ENCODE peak calls at places on chromosomes 7 and 10, in six cellular contexts. N is HT1080, L is COR-L47, F is NCI-H524 treated with DMSO at 0.1 percent for 48 hours, Y is NCI-H345, K is midbrain. Z is an unnamed sample.

GRCh38 chr7:29304756-29305155 is 110.2 kb downstream of the CHN2 start:
- DNase-seq in N (no peak), L (no peak), F (no peak), Y (no peak), K (no peak), Z (no peak)

GRCh38 chr10:123995461-123996131 is 97.8 kb downstream of the CHST15 start:
- DNase-seq in N (peak), L (no peak), F (no peak), Y (no peak), K (no peak), Z (no peak)

GRCh38 chr10:1120146-1120695 is 64.0 kb downstream of the WDR37 start:
- DNase-seq in N (no peak), L (no peak), F (no peak), Y (no peak), K (no peak), Z (no peak)

GRCh38 chr7:76054129-76055120 is 6.5 kb downstream of the MDH2 start:
- DNase-seq in N (peak), L (peak), F (no peak), Y (peak), K (peak), Z (no peak)

GRCh38 chr10:88117227-88117626 is 253.8 kb downstream of the PTEN start:
- DNase-seq in N (no peak), L (no peak), F (no peak), Y (no peak), K (no peak), Z (no peak)

GRCh38 chr7:85030893-85031292 is 156.0 kb downstream of the SEMA3D start:
- DNase-seq in N (peak), L (peak), F (no peak), Y (peak), K (peak), Z (no peak)

GRCh38 chr7:158355456-158356065 is 232.1 kb downstream of the PTPRN2 start:
- DNase-seq in N (no peak), L (peak), F (no peak), Y (peak), K (no peak), Z (peak)

GRCh38 chr10:133131754-133132710 is 28.0 kb upstream of the KNDC1 start:
- DNase-seq in N (no peak), L (no peak), F (no peak), Y (no peak), K (no peak), Z (no peak)

GRCh38 chr7:1302936-1303335 is 70.3 kb downstream of the UNCX start:
- DNase-seq in N (no peak), L (no peak), F (no peak), Y (no peak), K (no peak), Z (no peak)

GRCh38 chr10:8037941-8038894 is 16.3 kb upstream of the GATA3 start:
- DNase-seq in N (no peak), L (no peak), F (no peak), Y (no peak), K (no peak), Z (no peak)

GRCh38 chr10:43316988-43317387 is 50.1 kb upstream of the RASGEF1A start:
- DNase-seq in N (no peak), L (no peak), F (no peak), Y (no peak), K (no peak), Z (no peak)

GRCh38 chr10:3803295-3803883 is 18.4 kb upstream of the KLF6 start:
- DNase-seq in N (peak), L (no peak), F (no peak), Y (no peak), K (no peak), Z (no peak)

GRCh38 chr7:101817031-101817929 is at the start of gene CUX1:
- DNase-seq in N (no peak), L (no peak), F (no peak), Y (no peak), K (no peak), Z (peak)

GRCh38 chr7:2037301-2037804 is 195.4 kb downstream of the MAD1L1 start:
- DNase-seq in N (no peak), L (no peak), F (no peak), Y (no peak), K (no peak), Z (no peak)

GRCh38 chr10:108911814-108912541 is 1011.3 kb downstream of the XPNPEP1 start:
- DNase-seq in N (no peak), L (no peak), F (no peak), Y (no peak), K (peak), Z (no peak)

GRCh38 chr10:114767101-114767588 is 54.4 kb upstream of the FHIP2A start:
- DNase-seq in N (peak), L (no peak), F (no peak), Y (peak), K (no peak), Z (no peak)

GRCh38 chr7:100753750-100754149 is 20.4 kb downstream of the ZAN start:
- DNase-seq in N (no peak), L (no peak), F (no peak), Y (no peak), K (no peak), Z (no peak)

GRCh38 chr10:31808258-31809218 is 120.1 kb downstream of the ARHGAP12 start:
- DNase-seq in N (peak), L (peak), F (peak), Y (peak), K (peak), Z (peak)

GRCh38 chr10:128059266-128059850 is 66.9 kb downstream of the MKI67 start:
- DNase-seq in N (no peak), L (no peak), F (no peak), Y (no peak), K (no peak), Z (no peak)

GRCh38 chr7:69365588-69366241 is 232.6 kb upstream of the AUTS2 start:
- DNase-seq in N (no peak), L (no peak), F (peak), Y (peak), K (no peak), Z (no peak)

GRCh38 chr10:58920655-58921003 is 255.8 kb upstream of the PHYHIPL start:
- DNase-seq in N (no peak), L (no peak), F (no peak), Y (no peak), K (no peak), Z (no peak)

GRCh38 chr7:116438274-116438673 is 61.3 kb upstream of the CAV2 start:
- DNase-seq in N (peak), L (no peak), F (no peak), Y (no peak), K (no peak), Z (no peak)

GRCh38 chr10:15369642-15370211 is 1.4 kb downstream of the FAM171A1 start:
- DNase-seq in N (peak), L (no peak), F (no peak), Y (no peak), K (peak), Z (no peak)

GRCh38 chr7:84950836-84951235 is 236.0 kb downstream of the SEMA3D start:
- DNase-seq in N (peak), L (no peak), F (no peak), Y (no peak), K (no peak), Z (no peak)

GRCh38 chr7:8511810-8512209 is 78.4 kb downstream of the NXPH1 start:
- DNase-seq in N (no peak), L (no peak), F (no peak), Y (no peak), K (no peak), Z (no peak)

GRCh38 chr10:92742331-92743228 is 52.8 kb downstream of the HHEX start:
- DNase-seq in N (no peak), L (no peak), F (no peak), Y (no peak), K (peak), Z (no peak)

GRCh38 chr10:128092454-128092853 is 33.8 kb downstream of the MKI67 start:
- DNase-seq in N (no peak), L (no peak), F (no peak), Y (no peak), K (no peak), Z (no peak)

GRCh38 chr7:34138483-34138882 is 233.1 kb downstream of the BMPER start:
- DNase-seq in N (no peak), L (peak), F (no peak), Y (peak), K (no peak), Z (no peak)

GRCh38 chr10:124608093-124608721 is 136.0 kb downstream of the FAM53B start:
- DNase-seq in N (no peak), L (no peak), F (no peak), Y (no peak), K (no peak), Z (no peak)

Z was measured in activated T-helper 2 cell treated with anti-CD3 and anti-CD28 coated beads, Interferon-gamma antibody, Interleukin-2, Interleukin-4, amounts not matched to agents 10 μg/mL and 5 μg/mL and 100 μg/mL, durations not matched to agents 14 hours and 24 hours and 36 hours.